ENCODE peak calls at places on chromosomes 4 and X, in ten cellular contexts. W is CD4-positive, CD25-positive, alpha-beta regulatory T cell; O is lower lobe of right lung; G is heart right ventricle; F is iPS DF 6.9; A is effector memory CD4-positive, alpha-beta T cell; M is astrocyte; B is GM23248; H is suprapubic skin; K is IMR-90. C is an unnamed sample.

GRCh38 chrX:53930513-53931380 is 113.5 kb downstream of the PHF8 start:
- DNase-seq in W (no peak), O (no peak), G (no peak), F (no peak), A (no peak), M (peak; percentile 60), B (peak; percentile 16), H (no peak), K (peak; percentile 65), C (no peak)

GRCh38 chr4:119666653-119667091 is 38.1 kb upstream of the PDE5A start:
- DNase-seq in W (no peak), O (no peak), G (no peak), F (no peak), A (no peak), M (no peak), B (no peak), H (no peak), K (peak; percentile 66), C (no peak)

GRCh38 chrX:43703211-43703791 is 47.2 kb downstream of the MAOA start:
- DNase-seq in W (no peak), O (no peak), G (no peak), F (no peak), A (no peak), M (peak; percentile 58), B (peak; percentile 27), H (no peak), K (peak; percentile 16), C (no peak)

GRCh38 chrX:4315891-4316290 is 602.4 kb upstream of the PRKX start:
- DNase-seq in W (no peak), O (no peak), G (no peak), F (no peak), A (no peak), M (no peak), B (no peak), H (no peak), K (no peak), C (no peak)

GRCh38 chrX:117998171-117998570 is 118.4 kb downstream of the KLHL13 start:
- DNase-seq in W (no peak), O (no peak), G (no peak), F (no peak), A (no peak), M (no peak), B (no peak), H (no peak), K (no peak), C (no peak)

GRCh38 chrX:56726609-56727008 is 2.4 kb upstream of the NBDY start:
- DNase-seq in W (peak; percentile 64), O (no peak), G (no peak), F (no peak), A (no peak), M (peak; percentile 32), B (peak; percentile 67), H (no peak), K (peak; percentile 61), C (no peak)

GRCh38 chrX:26146024-26146423 is 7.9 kb downstream of the MAGEB18 start:
- DNase-seq in W (no peak), O (no peak), G (no peak), F (no peak), A (no peak), M (no peak), B (no peak), H (no peak), K (no peak), C (no peak)

GRCh38 chr4:6938237-6938636 is 28.6 kb downstream of the TBC1D14 start:
- DNase-seq in W (no peak), O (peak; percentile 75), G (peak; percentile 45), F (no peak), A (no peak), M (no peak), B (no peak), H (no peak), K (no peak), C (peak; percentile 75)

GRCh38 chrX:131063613-131064012 is 5.5 kb downstream of the ARHGAP36 start:
- DNase-seq in W (no peak), O (no peak), G (no peak), F (no peak), A (no peak), M (no peak), B (no peak), H (no peak), K (no peak), C (no peak)

GRCh38 chrX:129510331-129510730 is 13.0 kb downstream of the SMARCA1 start:
- DNase-seq in W (no peak), O (no peak), G (no peak), F (no peak), A (no peak), M (no peak), B (no peak), H (no peak), K (no peak), C (no peak)
- H3K36me3 ChIP-seq in W (no peaks in the 10 kb centered on the region), O (peaks cover 43% of the 10 kb centered on the region), G (peaks cover 83% of the 10 kb centered on the region), F (no peaks in the 10 kb centered on the region), A (no peaks in the 10 kb centered on the region), M (peaks cover 10% of the 10 kb centered on the region), B (peaks cover 20% of the 10 kb centered on the region), H (peaks cover 9% of the 10 kb centered on the region), K (peaks cover 18% of the 10 kb centered on the region), C (no peaks in the 10 kb centered on the region)

GRCh38 chr4:17712166-17712565 is 69.3 kb downstream of the FAM184B start:
- DNase-seq in W (no peak), O (no peak), G (no peak), F (no peak), A (no peak), M (no peak), B (no peak), H (no peak), K (no peak), C (no peak)

GRCh38 chr4:17713779-17714178 is 67.6 kb downstream of the FAM184B start:
- DNase-seq in W (no peak), O (no peak), G (no peak), F (no peak), A (no peak), M (no peak), B (no peak), H (no peak), K (no peak), C (no peak)

GRCh38 chr4:17708992-17709759 is 72.2 kb downstream of the FAM184B start:
- DNase-seq in W (no peak), O (no peak), G (no peak), F (no peak), A (no peak), M (no peak), B (no peak), H (no peak), K (no peak), C (no peak)

GRCh38 chr4:17707671-17708070 is 73.8 kb downstream of the FAM184B start:
- DNase-seq in W (no peak), O (no peak), G (no peak), F (no peak), A (no peak), M (no peak), B (no peak), H (no peak), K (no peak), C (no peak)

GRCh38 chr4:17709760-17710068 is 71.7 kb downstream of the FAM184B start:
- DNase-seq in W (no peak), O (no peak), G (no peak), F (no peak), A (no peak), M (no peak), B (no peak), H (no peak), K (no peak), C (no peak)
- H3K36me3 ChIP-seq in W (no peaks in the 10 kb centered on the region), O (no peaks in the 10 kb centered on the region), G (no peaks in the 10 kb centered on the region), F (no peaks in the 10 kb centered on the region), A (no peaks in the 10 kb centered on the region), M (no peaks in the 10 kb centered on the region), B (no peaks in the 10 kb centered on the region), H (no peaks in the 10 kb centered on the region), K (no peaks in the 10 kb centered on the region), C (no peaks in the 10 kb centered on the region)

GRCh38 chr4:64305565-64306254 is 103.5 kb downstream of the TECRL start:
- DNase-seq in W (no peak), O (no peak), G (no peak), F (no peak), A (no peak), M (no peak), B (no peak), H (no peak), K (no peak), C (no peak)

GRCh38 chr4:64306255-64306565 is 103.0 kb downstream of the TECRL start:
- DNase-seq in W (no peak), O (no peak), G (no peak), F (no peak), A (no peak), M (no peak), B (no peak), H (no peak), K (no peak), C (no peak)
- H3K36me3 ChIP-seq in W (no peaks in the 10 kb centered on the region), O (no peaks in the 10 kb centered on the region), G (peaks cover 11% of the 10 kb centered on the region), F (no peaks in the 10 kb centered on the region), A (no peaks in the 10 kb centered on the region), M (no peaks in the 10 kb centered on the region), B (no peaks in the 10 kb centered on the region), H (no peaks in the 10 kb centered on the region), K (no peaks in the 10 kb centered on the region), C (no peaks in the 10 kb centered on the region)

DNA sequence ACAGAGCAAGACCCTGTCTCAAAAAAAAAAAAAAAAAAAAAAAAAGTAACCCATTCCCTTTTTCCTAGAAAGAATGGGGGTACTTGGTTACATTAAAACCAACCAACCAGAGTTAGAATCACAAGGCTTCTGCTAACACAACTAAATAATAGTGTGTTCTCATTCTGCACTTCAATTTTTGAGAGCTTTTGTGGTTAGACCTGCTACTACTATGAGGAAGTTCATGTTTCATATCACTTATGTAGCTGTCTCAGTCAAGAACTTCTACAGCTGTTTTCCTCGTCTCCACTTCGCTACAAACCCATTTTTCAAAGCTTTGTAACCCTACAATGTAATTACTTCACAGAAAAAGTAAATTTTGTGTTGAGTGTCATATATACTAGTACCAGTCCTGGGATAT is 58.3 kb downstream of the PDHA2 start:
- DNase-seq in W (no peak), O (no peak), G (no peak), F (no peak), A (no peak), M (no peak), B (no peak), H (no peak), K (no peak), C (no peak)
- H3K36me3 ChIP-seq in W (no peaks in the 10 kb centered on the region), O (no peaks in the 10 kb centered on the region), G (no peaks in the 10 kb centered on the region), F (no peaks in the 10 kb centered on the region), A (no peaks in the 10 kb centered on the region), M (no peaks in the 10 kb centered on the region), B (no peaks in the 10 kb centered on the region), H (no peaks in the 10 kb centered on the region), K (no peaks in the 10 kb centered on the region), C (no peaks in the 10 kb centered on the region)